ENCODE peak calls at places on chromosome 22, in five cellular contexts. One of them, this sample, is unnamed.

GRCh38 chr22:35231585-35232084 is 25.7 kb upstream of the HMGXB4 start:
- DNase-seq in AG04449: no peak
- DNase-seq in sigmoid colon: no peak
- DNase-seq in RWPE2: peak; percentile 69
- DNase-seq in ovary: peak; percentile 34
- DNase-seq in this sample: peak; percentile 75

GRCh38 chr22:17121235-17122195 is at the start of gene TMEM121B:
- DNase-seq in AG04449: no peak
- DNase-seq in sigmoid colon: peak; percentile 76
- DNase-seq in RWPE2: no peak
- DNase-seq in ovary: peak; percentile 31
- DNase-seq in this sample: no peak

GRCh38 chr22:42202669-42203068 is 67.8 kb downstream of the TCF20 start:
- DNase-seq in AG04449: peak; percentile 5
- DNase-seq in sigmoid colon: no peak
- DNase-seq in RWPE2: no peak
- DNase-seq in ovary: no peak
- DNase-seq in this sample: no peak

GRCh38 chr22:20280866-20281265 is 12.7 kb upstream of the RTN4R start:
- DNase-seq in AG04449: no peak
- DNase-seq in sigmoid colon: no peak
- DNase-seq in RWPE2: no peak
- DNase-seq in ovary: no peak
- DNase-seq in this sample: no peak

GRCh38 chr22:28892175-28892731 is 8.9 kb downstream of the ZNRF3 start:
- DNase-seq in AG04449: no peak
- DNase-seq in sigmoid colon: peak; percentile 20
- DNase-seq in RWPE2: no peak
- DNase-seq in ovary: no peak
- DNase-seq in this sample: no peak

GRCh38 chr22:42317691-42318547 is 47.5 kb upstream of the TCF20 start:
- DNase-seq in AG04449: no peak
- DNase-seq in sigmoid colon: peak; percentile 88
- DNase-seq in RWPE2: no peak
- DNase-seq in ovary: no peak
- DNase-seq in this sample: no peak

GRCh38 chr22:44147821-44148574 is 32.7 kb upstream of the PARVG start:
- DNase-seq in AG04449: peak; percentile 42
- DNase-seq in sigmoid colon: peak; percentile 86
- DNase-seq in RWPE2: no peak
- DNase-seq in ovary: no peak
- DNase-seq in this sample: no peak

GRCh38 chr22:42397332-42398246 is 34.6 kb downstream of the NFAM1 start:
- DNase-seq in AG04449: no peak
- DNase-seq in sigmoid colon: peak; percentile 81
- DNase-seq in RWPE2: peak; percentile 30
- DNase-seq in ovary: no peak
- DNase-seq in this sample: peak; percentile 79

GRCh38 chr22:17808688-17809403 is 34.6 kb upstream of the BID start:
- DNase-seq in AG04449: no peak
- DNase-seq in sigmoid colon: no peak
- DNase-seq in RWPE2: no peak
- DNase-seq in ovary: no peak
- DNase-seq in this sample: no peak

GRCh38 chr22:45212306-45212709 is 28.4 kb downstream of the KIAA0930 start:
- DNase-seq in AG04449: peak; percentile 59
- DNase-seq in sigmoid colon: peak; percentile 94
- DNase-seq in RWPE2: peak; percentile 86
- DNase-seq in ovary: peak; percentile 63
- DNase-seq in this sample: no peak

GRCh38 chr22:29744902-29745301 is 21.9 kb downstream of the ZMAT5 start:
- DNase-seq in AG04449: peak; percentile 45
- DNase-seq in sigmoid colon: no peak
- DNase-seq in RWPE2: peak; percentile 89
- DNase-seq in ovary: no peak
- DNase-seq in this sample: no peak

GRCh38 chr22:46591890-46592289 is 28.3 kb upstream of the GRAMD4 start:
- DNase-seq in AG04449: no peak
- DNase-seq in sigmoid colon: no peak
- DNase-seq in RWPE2: no peak
- DNase-seq in ovary: no peak
- DNase-seq in this sample: no peak

GRCh38 chr22:43313497-43314474 is 29.4 kb downstream of the SCUBE1 start:
- DNase-seq in AG04449: no peak
- DNase-seq in sigmoid colon: peak; percentile 88
- DNase-seq in RWPE2: no peak
- DNase-seq in ovary: no peak
- DNase-seq in this sample: no peak

GRCh38 chr22:22026157-22026831 is 43.7 kb upstream of the TOP3B start:
- DNase-seq in AG04449: no peak
- DNase-seq in sigmoid colon: no peak
- DNase-seq in RWPE2: no peak
- DNase-seq in ovary: no peak
- DNase-seq in this sample: peak; percentile 72

GRCh38 chr22:42697542-42698013 is 23.1 kb downstream of the A4GALT start:
- DNase-seq in AG04449: no peak
- DNase-seq in sigmoid colon: peak; percentile 97
- DNase-seq in RWPE2: peak; percentile 86
- DNase-seq in ovary: no peak
- DNase-seq in this sample: no peak

GRCh38 chr22:48826546-48826945 is 1001.1 kb downstream of the BRD1 start:
- DNase-seq in AG04449: no peak
- DNase-seq in sigmoid colon: no peak
- DNase-seq in RWPE2: no peak
- DNase-seq in ovary: no peak
- DNase-seq in this sample: no peak

GRCh38 chr22:46854125-46854870 is 91.8 kb downstream of the TBC1D22A start:
- DNase-seq in AG04449: no peak
- DNase-seq in sigmoid colon: peak; percentile 82
- DNase-seq in RWPE2: no peak
- DNase-seq in ovary: no peak
- DNase-seq in this sample: no peak

GRCh38 chr22:32810241-32811133 is 9.0 kb downstream of the TIMP3 start:
- DNase-seq in AG04449: no peak
- DNase-seq in sigmoid colon: peak; percentile 66
- DNase-seq in RWPE2: no peak
- DNase-seq in ovary: no peak
- DNase-seq in this sample: no peak

GRCh38 chr22:19714320-19715252 is at the start of gene SEPTIN5:
- DNase-seq in AG04449: no peak
- DNase-seq in sigmoid colon: no peak
- DNase-seq in RWPE2: no peak
- DNase-seq in ovary: no peak
- DNase-seq in this sample: no peak

GRCh38 chr22:33000342-33001280 is 57.6 kb downstream of the SYN3 start:
- DNase-seq in AG04449: no peak
- DNase-seq in sigmoid colon: peak; percentile 76
- DNase-seq in RWPE2: no peak
- DNase-seq in ovary: peak; percentile 61
- DNase-seq in this sample: peak; percentile 37

GRCh38 chr22:33451851-33452469 is 393.8 kb upstream of the SYN3 start:
- DNase-seq in AG04449: no peak
- DNase-seq in sigmoid colon: no peak
- DNase-seq in RWPE2: no peak
- DNase-seq in ovary: no peak
- DNase-seq in this sample: no peak

GRCh38 chr22:27100789-27101188 is 443.4 kb downstream of the MIAT start:
- DNase-seq in AG04449: no peak
- DNase-seq in sigmoid colon: peak; percentile 76
- DNase-seq in RWPE2: no peak
- DNase-seq in ovary: peak; percentile 45
- DNase-seq in this sample: no peak

GRCh38 chr22:34333285-34333684 is 413.0 kb upstream of the LARGE1 start:
- DNase-seq in AG04449: no peak
- DNase-seq in sigmoid colon: no peak
- DNase-seq in RWPE2: no peak
- DNase-seq in ovary: no peak
- DNase-seq in this sample: no peak

DNA sequence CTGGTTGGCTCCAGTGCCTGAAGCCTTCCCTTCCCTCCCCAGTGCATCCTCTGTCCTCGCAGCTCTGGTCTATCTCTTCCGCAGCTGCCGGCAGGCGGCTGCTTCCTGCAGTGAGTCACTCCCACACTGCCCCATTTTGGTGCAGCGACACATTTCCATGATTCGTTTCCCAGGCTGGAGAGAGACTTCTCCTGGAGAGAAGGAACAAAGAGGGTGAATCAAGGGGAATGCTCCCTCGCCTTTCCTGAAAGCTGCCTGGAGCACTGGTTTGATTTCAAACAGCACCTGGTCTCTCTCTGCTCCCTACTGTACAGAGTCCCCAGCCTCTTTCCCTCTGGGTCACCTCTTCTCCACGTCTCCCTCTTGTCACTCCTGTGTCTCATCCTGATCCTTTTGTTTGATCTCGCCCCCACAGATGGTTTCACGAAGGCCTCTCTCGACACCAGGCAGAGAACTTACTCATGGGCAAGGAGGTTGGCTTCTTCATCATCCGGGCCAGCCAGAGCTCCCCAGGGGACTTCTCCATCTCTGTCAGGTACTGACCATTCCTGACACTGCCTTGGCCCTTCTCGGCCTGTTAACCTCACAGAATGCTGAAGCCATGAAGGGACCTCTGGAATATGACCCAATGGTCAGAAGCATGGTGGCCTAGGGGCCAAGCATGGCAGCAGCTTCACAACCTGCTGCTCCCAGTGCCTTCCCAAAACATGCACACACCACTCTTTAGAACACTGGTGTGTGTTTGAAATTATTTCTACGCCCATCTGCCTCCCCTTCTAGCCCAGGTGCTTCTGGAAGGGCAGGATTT is at the start of gene TMA7B:
- DNase-seq in AG04449: no peak
- DNase-seq in sigmoid colon: no peak
- DNase-seq in RWPE2: no peak
- DNase-seq in ovary: no peak
- DNase-seq in this sample: no peak
- TF ChIP-seq CTCF in AG04449: peak; percentile 45
- TF ChIP-seq CTCF in sigmoid colon: no peak
- TF ChIP-seq CTCF in RWPE2: peak; percentile 24
- TF ChIP-seq CTCF in ovary: no peak
- TF ChIP-seq CTCF in this sample: no peak

GRCh38 chr22:25382762-25383161 is 163.3 kb downstream of the CRYBB2 start:
- DNase-seq in AG04449: no peak
- DNase-seq in sigmoid colon: no peak
- DNase-seq in RWPE2: no peak
- DNase-seq in ovary: no peak
- DNase-seq in this sample: no peak
- TF ChIP-seq CTCF in AG04449: peak; percentile 11
- TF ChIP-seq CTCF in sigmoid colon: no peak
- TF ChIP-seq CTCF in RWPE2: peak; percentile 7
- TF ChIP-seq CTCF in ovary: no peak
- TF ChIP-seq CTCF in this sample: peak; percentile 10

GRCh38 chr22:50275181-50276055 is 5.2 kb upstream of the MAPK11 start:
- DNase-seq in AG04449: no peak
- DNase-seq in sigmoid colon: no peak
- DNase-seq in RWPE2: no peak
- DNase-seq in ovary: no peak
- DNase-seq in this sample: no peak

GRCh38 chr22:50274311-50274710 is 4.1 kb upstream of the MAPK11 start:
- DNase-seq in AG04449: no peak
- DNase-seq in sigmoid colon: no peak
- DNase-seq in RWPE2: no peak
- DNase-seq in ovary: no peak
- DNase-seq in this sample: peak; percentile 79

GRCh38 chr22:50277761-50278160 is 7.6 kb upstream of the MAPK11 start:
- DNase-seq in AG04449: no peak
- DNase-seq in sigmoid colon: no peak
- DNase-seq in RWPE2: no peak
- DNase-seq in ovary: no peak
- DNase-seq in this sample: no peak

GRCh38 chr22:50278461-50278860 is 8.3 kb upstream of the MAPK11 start:
- DNase-seq in AG04449: no peak
- DNase-seq in sigmoid colon: no peak
- DNase-seq in RWPE2: no peak
- DNase-seq in ovary: no peak
- DNase-seq in this sample: no peak

DNA sequence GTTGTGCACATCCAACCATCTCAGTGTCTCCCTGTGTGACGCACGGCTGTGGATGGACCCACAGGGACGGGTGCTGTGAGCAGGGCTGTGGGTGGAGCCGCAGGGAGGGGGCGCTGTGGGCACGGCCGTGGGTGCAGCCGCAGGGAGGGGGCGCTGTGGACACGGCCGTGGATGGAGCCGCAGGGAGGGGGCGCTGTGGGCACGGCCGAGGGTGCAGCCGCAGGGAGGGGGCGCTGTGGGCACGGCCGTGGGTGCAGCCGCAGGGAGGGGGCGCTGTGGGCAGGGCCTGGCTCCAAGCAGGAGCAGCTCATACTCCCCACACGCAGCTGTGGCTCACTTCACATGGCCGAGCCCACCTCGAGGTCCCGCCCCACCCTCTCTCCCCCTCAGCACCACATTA is 6.0 kb upstream of the MAPK11 start:
- DNase-seq in AG04449: no peak
- DNase-seq in sigmoid colon: peak; percentile 87
- DNase-seq in RWPE2: no peak
- DNase-seq in ovary: peak; percentile 67
- DNase-seq in this sample: peak; percentile 84
- TF ChIP-seq CTCF in AG04449: peak; percentile 74
- TF ChIP-seq CTCF in sigmoid colon: no peak
- TF ChIP-seq CTCF in RWPE2: peak; percentile 20
- TF ChIP-seq CTCF in ovary: no peak
- TF ChIP-seq CTCF in this sample: peak; percentile 72

DNA sequence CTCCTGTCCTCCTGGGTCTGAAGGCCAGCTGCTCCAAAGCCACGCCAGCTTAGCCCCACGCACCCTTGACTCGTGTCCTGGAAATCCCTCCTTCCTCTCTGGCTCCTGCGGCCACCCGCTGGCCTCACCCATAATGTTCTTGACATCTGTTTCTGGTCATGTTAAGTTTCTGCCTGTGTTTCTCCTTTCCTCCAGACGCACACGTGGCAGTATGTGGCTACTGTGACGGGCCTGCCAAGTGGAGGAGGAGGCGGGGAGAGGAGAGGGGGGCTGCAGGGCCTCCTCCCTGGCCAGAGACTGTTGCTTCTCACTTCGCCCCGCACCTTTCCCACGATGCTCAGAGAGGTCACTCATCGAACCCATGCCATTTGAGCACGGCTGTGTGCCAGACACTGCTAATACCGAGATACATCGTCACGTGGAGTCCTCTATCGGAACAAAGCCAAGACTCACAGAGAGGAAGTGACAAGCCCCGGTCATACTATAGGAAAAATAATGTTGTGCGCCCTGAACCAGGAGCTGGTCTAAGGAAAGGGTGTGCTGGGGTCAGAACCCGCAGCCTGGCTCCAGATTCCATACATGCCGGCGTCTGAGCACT is 11.5 kb downstream of the C1QTNF6 start:
- DNase-seq in AG04449: no peak
- DNase-seq in sigmoid colon: peak; percentile 88
- DNase-seq in RWPE2: peak; percentile 38
- DNase-seq in ovary: peak; percentile 73
- DNase-seq in this sample: no peak
- TF ChIP-seq CTCF in AG04449: peak; percentile 14
- TF ChIP-seq CTCF in sigmoid colon: no peak
- TF ChIP-seq CTCF in RWPE2: no peak
- TF ChIP-seq CTCF in ovary: no peak
- TF ChIP-seq CTCF in this sample: no peak

This sample was measured in GM20000.